ENCODE peak calls at places on chromosomes 7 and 10, in five cellular contexts. One of them, this sample, is unnamed.

GRCh38 chr10:87670591-87670990 is 10.9 kb downstream of the PAPSS2 start:
- DNase-seq in left kidney: no peak
- DNase-seq in H1: no peak
- DNase-seq in A172: no peak
- DNase-seq in NCI-H1092: no peak
- DNase-seq in this sample: no peak

GRCh38 chr10:20976891-20977684 is 80.0 kb upstream of the NEBL start:
- DNase-seq in left kidney: no peak
- DNase-seq in H1: no peak
- DNase-seq in A172: no peak
- DNase-seq in NCI-H1092: no peak
- DNase-seq in this sample: no peak

GRCh38 chr10:43035785-43036184 is 41.1 kb upstream of the RET start:
- DNase-seq in left kidney: no peak
- DNase-seq in H1: no peak
- DNase-seq in A172: no peak
- DNase-seq in NCI-H1092: no peak
- DNase-seq in this sample: no peak

GRCh38 chr7:29122081-29122480 is 24.3 kb downstream of the CPVL start:
- DNase-seq in left kidney: no peak
- DNase-seq in H1: no peak
- DNase-seq in A172: no peak
- DNase-seq in NCI-H1092: no peak
- DNase-seq in this sample: no peak

GRCh38 chr7:99115379-99115778 is 28.5 kb downstream of the SMURF1 start:
- DNase-seq in left kidney: no peak
- DNase-seq in H1: no peak
- DNase-seq in A172: no peak
- DNase-seq in NCI-H1092: no peak
- DNase-seq in this sample: no peak

GRCh38 chr7:108049962-108050361 is 47.0 kb upstream of the LAMB1 start:
- DNase-seq in left kidney: no peak
- DNase-seq in H1: no peak
- DNase-seq in A172: no peak
- DNase-seq in NCI-H1092: no peak
- DNase-seq in this sample: no peak

GRCh38 chr7:32892521-32893224 is 1.1 kb upstream of the KBTBD2 start:
- DNase-seq in left kidney: peak; percentile 78
- DNase-seq in H1: no peak
- DNase-seq in A172: peak; percentile 63
- DNase-seq in NCI-H1092: peak; percentile 45
- DNase-seq in this sample: peak; percentile 64

GRCh38 chr7:2190531-2190930 is 42.2 kb downstream of the MAD1L1 start:
- DNase-seq in left kidney: no peak
- DNase-seq in H1: no peak
- DNase-seq in A172: peak; percentile 91
- DNase-seq in NCI-H1092: no peak
- DNase-seq in this sample: no peak

GRCh38 chr10:102367441-102367840 is 28.1 kb upstream of the NFKB2 start:
- DNase-seq in left kidney: no peak
- DNase-seq in H1: no peak
- DNase-seq in A172: no peak
- DNase-seq in NCI-H1092: no peak
- DNase-seq in this sample: no peak

GRCh38 chr7:73718438-73718881 is 1.0 kb downstream of the STX1A start:
- DNase-seq in left kidney: no peak
- DNase-seq in H1: no peak
- DNase-seq in A172: peak; percentile 78
- DNase-seq in NCI-H1092: no peak
- DNase-seq in this sample: no peak

GRCh38 chr10:25805986-25806385 is 128.0 kb upstream of the MYO3A start:
- DNase-seq in left kidney: no peak
- DNase-seq in H1: no peak
- DNase-seq in A172: no peak
- DNase-seq in NCI-H1092: no peak
- DNase-seq in this sample: no peak

GRCh38 chr10:15209827-15210509 is 41.5 kb upstream of the NMT2 start:
- DNase-seq in left kidney: peak; percentile 90
- DNase-seq in H1: peak; percentile 46
- DNase-seq in A172: peak; percentile 71
- DNase-seq in NCI-H1092: peak; percentile 37
- DNase-seq in this sample: peak; percentile 66

GRCh38 chr7:95478139-95479037 is 7.4 kb upstream of the ASB4 start:
- DNase-seq in left kidney: peak; percentile 83
- DNase-seq in H1: no peak
- DNase-seq in A172: no peak
- DNase-seq in NCI-H1092: peak; percentile 28
- DNase-seq in this sample: peak; percentile 40

GRCh38 chr7:94080551-94080950 is 76.4 kb upstream of the BET1 start:
- DNase-seq in left kidney: no peak
- DNase-seq in H1: no peak
- DNase-seq in A172: no peak
- DNase-seq in NCI-H1092: no peak
- DNase-seq in this sample: no peak

GRCh38 chr10:51075802-51076201 is 1.5 kb downstream of the PRKG1 start:
- DNase-seq in left kidney: no peak
- DNase-seq in H1: no peak
- DNase-seq in A172: no peak
- DNase-seq in NCI-H1092: no peak
- DNase-seq in this sample: no peak